ENCODE peak calls at places on chromosomes 7 and 10, in ten cellular contexts. A, P, M, V, H, S, R, D, K and F are unnamed samples.

GRCh38 chr7:113217314-113217713 is 99.0 kb upstream of the SMIM30 start:
- DNase-seq in A (no peak), P (no peak), M (no peak), V (no peak), H (no peak), S (no peak), R (no peak), D (no peak), K (no peak), F (no peak)

GRCh38 chr7:28533731-28534531 is 121.6 kb downstream of the CREB5 start:
- DNase-seq in A (peak; percentile 50), P (no peak), M (no peak), V (no peak), H (no peak), S (no peak), R (peak; percentile 76), D (no peak), K (no peak), F (peak; percentile 31)

GRCh38 chr10:96511044-96511945 is 2.4 kb downstream of the TLL2 start:
- DNase-seq in A (peak; percentile 23), P (no peak), M (no peak), V (peak; percentile 48), H (peak; percentile 72), S (no peak), R (no peak), D (peak; percentile 58), K (no peak), F (no peak)

GRCh38 chr7:96377399-96377798 is 55.5 kb upstream of the SLC25A13 start:
- DNase-seq in A (no peak), P (no peak), M (no peak), V (no peak), H (no peak), S (no peak), R (no peak), D (no peak), K (no peak), F (no peak)

GRCh38 chr10:103481974-103482531 is 3.0 kb upstream of the CALHM3 start:
- DNase-seq in A (peak; percentile 61), P (peak; percentile 81), M (no peak), V (peak; percentile 64), H (peak; percentile 77), S (no peak), R (no peak), D (peak; percentile 86), K (no peak), F (peak; percentile 42)

GRCh38 chr10:99965700-99966099 is 44.0 kb downstream of the DNMBP start:
- DNase-seq in A (no peak), P (no peak), M (no peak), V (no peak), H (no peak), S (no peak), R (no peak), D (no peak), K (no peak), F (no peak)

GRCh38 chr10:2146079-2146478 is 408.8 kb upstream of the ADARB2 start:
- DNase-seq in A (no peak), P (peak; percentile 74), M (no peak), V (no peak), H (no peak), S (no peak), R (no peak), D (no peak), K (no peak), F (no peak)

GRCh38 chr10:34816067-34817002 is 1.2 kb upstream of the PARD3 start:
- DNase-seq in A (no peak), P (no peak), M (no peak), V (peak; percentile 35), H (peak; percentile 49), S (no peak), R (peak; percentile 66), D (no peak), K (no peak), F (peak; percentile 12)

GRCh38 chr10:43461950-43462349 is 25.0 kb downstream of the ZNF487 start:
- DNase-seq in A (peak; percentile 59), P (peak; percentile 84), M (no peak), V (peak; percentile 43), H (peak; percentile 71), S (no peak), R (no peak), D (peak; percentile 87), K (no peak), F (peak; percentile 87)

GRCh38 chr10:99854860-99855259 is 72.4 kb downstream of the ABCC2 start:
- DNase-seq in A (peak; percentile 38), P (no peak), M (no peak), V (peak; percentile 25), H (peak; percentile 50), S (no peak), R (peak; percentile 75), D (peak; percentile 20), K (peak; percentile 41), F (peak; percentile 53)

GRCh38 chr10:4280481-4281206 is 495.6 kb upstream of the KLF6 start:
- DNase-seq in A (no peak), P (no peak), M (no peak), V (no peak), H (no peak), S (no peak), R (no peak), D (no peak), K (no peak), F (no peak)

GRCh38 chr7:87507446-87507845 is 32.0 kb upstream of the ABCB4 start:
- DNase-seq in A (no peak), P (no peak), M (no peak), V (no peak), H (no peak), S (peak; percentile 27), R (no peak), D (no peak), K (no peak), F (no peak)

GRCh38 chr7:87506243-87507180 is 31.0 kb upstream of the ABCB4 start:
- DNase-seq in A (no peak), P (peak; percentile 12), M (no peak), V (no peak), H (peak; percentile 12), S (no peak), R (no peak), D (no peak), K (no peak), F (peak; percentile 27)

GRCh38 chr7:87513735-87514319 is 38.3 kb upstream of the ABCB4 start:
- DNase-seq in A (no peak), P (no peak), M (no peak), V (no peak), H (no peak), S (no peak), R (no peak), D (no peak), K (no peak), F (peak; percentile 23)

GRCh38 chr7:87510430-87510875 is 35.0 kb upstream of the ABCB4 start:
- DNase-seq in A (no peak), P (no peak), M (no peak), V (peak; percentile 65), H (peak; percentile 30), S (no peak), R (no peak), D (no peak), K (no peak), F (no peak)

DNA sequence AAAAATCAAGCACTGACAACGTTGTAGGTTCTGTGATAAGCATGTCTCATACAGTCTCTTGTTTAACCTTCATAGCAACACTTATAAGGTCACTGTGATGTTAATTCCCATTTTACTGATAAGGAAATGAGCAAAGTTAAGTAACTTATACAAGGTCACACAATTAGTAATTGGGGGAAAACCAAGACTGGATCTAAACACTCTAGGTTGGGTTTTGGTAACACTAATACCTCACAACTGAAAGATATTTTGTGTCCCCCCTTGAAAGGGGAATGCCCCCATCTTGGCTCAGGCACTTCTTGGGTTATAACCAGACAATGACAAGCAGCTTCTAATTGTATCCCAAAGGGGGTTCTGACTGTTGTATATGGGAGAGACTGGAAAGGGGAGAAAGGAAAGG is 36.0 kb upstream of the ABCB4 start:
- DNase-seq in A (no peak), P (no peak), M (no peak), V (no peak), H (no peak), S (no peak), R (no peak), D (no peak), K (no peak), F (no peak)
- H3K4me3 ChIP-seq in A (no peak overlapping the region), P (no peak overlapping the region), M (no peak overlapping the region), V (no peak overlapping the region), H (no peak overlapping the region), S (no peak overlapping the region), R (no peak overlapping the region), D (no peak overlapping the region), K (no peak overlapping the region), F (no peak overlapping the region)

DNA sequence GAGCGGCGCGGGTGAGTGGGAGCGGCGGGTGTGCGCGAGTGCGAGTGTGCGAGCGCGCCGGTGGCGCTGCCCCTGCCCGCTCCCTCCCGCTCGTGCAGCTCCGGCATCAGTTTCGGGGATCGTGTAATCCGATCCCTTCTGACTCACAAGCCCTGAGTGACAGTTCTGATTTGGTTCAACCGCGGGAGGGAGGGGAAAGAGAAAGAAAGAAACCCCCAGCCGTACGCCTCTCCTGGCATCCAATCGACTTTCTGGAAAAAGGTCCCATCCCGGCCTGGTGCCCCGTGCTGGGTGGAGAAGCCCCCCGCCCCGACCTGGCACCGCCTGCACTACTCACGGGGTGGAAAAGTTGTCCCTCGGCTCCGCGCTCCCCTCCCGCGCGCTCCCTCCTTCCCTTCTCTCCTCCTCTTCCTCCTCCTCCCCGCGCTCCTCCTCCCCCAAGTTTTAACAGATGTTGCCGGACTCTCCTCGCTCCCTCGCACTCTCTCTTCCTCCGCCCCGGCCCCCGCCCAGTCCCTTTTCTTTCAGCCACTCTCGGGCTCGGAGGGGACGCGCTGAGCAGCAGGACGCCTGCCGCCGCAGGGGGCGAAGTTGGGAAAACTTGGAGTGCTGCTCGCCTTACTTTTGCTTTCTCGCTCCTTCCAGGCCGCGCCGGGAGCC is at the start of gene GLI3:
- DNase-seq in A (peak; percentile 90), P (peak; percentile 86), M (no peak), V (no peak), H (peak; percentile 54), S (peak; percentile 88), R (peak; percentile 98), D (no peak), K (peak; percentile 55), F (peak; percentile 85)
- TF ChIP-seq CTCF in A (no peak), P (peak; percentile 11), M (no peak), V (no peak), H (peak; percentile 38), S (peak; percentile 56), R (peak; percentile 20), D (no peak), K (peak; percentile 47), F (no peak)

DNA sequence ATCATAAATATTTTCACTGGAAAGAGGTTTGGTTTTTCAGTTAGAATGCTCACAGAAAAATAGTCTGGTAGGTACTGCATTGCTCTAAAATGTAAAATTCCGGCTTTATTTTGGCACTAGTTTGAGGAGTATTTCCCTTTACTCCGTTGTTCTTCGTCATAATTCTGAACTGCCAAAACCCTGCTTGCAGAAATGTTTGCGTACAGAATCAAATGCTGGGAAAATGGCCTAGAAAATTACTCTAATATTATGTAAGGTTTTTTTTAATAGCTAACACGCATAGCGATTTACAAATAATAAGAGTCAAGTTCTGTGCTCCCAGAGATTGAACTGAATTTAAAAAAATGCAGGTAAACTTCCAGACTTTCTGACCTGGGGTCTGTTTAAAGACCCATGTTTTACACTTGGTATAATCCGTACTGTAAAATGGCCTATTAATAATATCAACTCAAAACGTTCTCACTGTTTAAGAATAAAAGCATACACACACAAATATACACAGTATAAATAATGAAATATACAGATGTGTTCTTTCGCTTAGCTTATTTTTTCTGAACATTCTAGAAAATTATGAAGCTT is 23.6 kb upstream of the ANLN start:
- DNase-seq in A (no peak), P (no peak), M (no peak), V (no peak), H (no peak), S (no peak), R (no peak), D (no peak), K (no peak), F (no peak)
- H3K4me3 ChIP-seq in A (peak overlapping the region; percentile 82), P (peak overlapping the region; percentile 68), M (peak overlapping the region; percentile 65), V (peak overlapping the region; percentile 83), H (peak overlapping the region; percentile 82), S (peak overlapping the region; percentile 81), R (peak overlapping the region; percentile 58), D (peak overlapping the region; percentile 71), K (peak overlapping the region; percentile 72), F (peak overlapping the region; percentile 67)

GRCh38 chr10:69333205-69333604 is 54.9 kb downstream of the HK1 start:
- DNase-seq in A (peak; percentile 54), P (no peak), M (no peak), V (peak; percentile 57), H (peak; percentile 66), S (peak; percentile 71), R (peak; percentile 78), D (no peak), K (no peak), F (no peak)
- TF ChIP-seq CTCF in A (no peak), P (no peak), M (no peak), V (peak; percentile 46), H (peak; percentile 29), S (peak; percentile 58), R (peak; percentile 40), D (no peak), K (peak; percentile 58), F (peak; percentile 37)